ENCODE peak calls at places on chromosomes 4 and X, in five cellular contexts. P is uterus, O is breast epithelium, X is heart left ventricle, Z is stomach. V is an unnamed sample.

GRCh38 chr4:137678796-137679195 is 146.5 kb upstream of the PCDH18 start:
- DNase-seq in P (no peak), O (no peak), X (no peak), Z (no peak), V (no peak)

GRCh38 chr4:70601422-70602039 is 9.5 kb downstream of the AMBN start:
- DNase-seq in P (peak), O (no peak), X (peak), Z (peak), V (no peak)

GRCh38 chrX:55593756-55594257 is 29.4 kb upstream of the FOXR2 start:
- DNase-seq in P (no peak), O (no peak), X (no peak), Z (no peak), V (no peak)

GRCh38 chr4:24887881-24888430 is 24.9 kb downstream of the CCDC149 start:
- DNase-seq in P (no peak), O (no peak), X (no peak), Z (no peak), V (no peak)

GRCh38 chr4:26762650-26763049 is 98.0 kb upstream of the STIM2 start:
- DNase-seq in P (no peak), O (no peak), X (no peak), Z (no peak), V (no peak)

GRCh38 chr4:24583451-24584174 is 741 bp downstream of the DHX15 start:
- DNase-seq in P (peak), O (peak), X (peak), Z (peak), V (no peak)

GRCh38 chr4:150986085-150986484 is 29.0 kb downstream of the LRBA start:
- DNase-seq in P (no peak), O (no peak), X (no peak), Z (no peak), V (no peak)

GRCh38 chrX:154317391-154318000 is 21.9 kb downstream of the TKTL1 start:
- DNase-seq in P (no peak), O (no peak), X (no peak), Z (no peak), V (no peak)

GRCh38 chr4:6885953-6886557 is 23.6 kb upstream of the TBC1D14 start:
- DNase-seq in P (peak), O (no peak), X (peak), Z (peak), V (no peak)

GRCh38 chr4:125735107-125735506 is 420.4 kb downstream of the FAT4 start:
- DNase-seq in P (no peak), O (no peak), X (peak), Z (no peak), V (no peak)

GRCh38 chr4:2275546-2276251 is 13.8 kb upstream of the MXD4 start:
- DNase-seq in P (no peak), O (no peak), X (no peak), Z (no peak), V (no peak)

GRCh38 chrX:14753436-14753835 is 119.4 kb downstream of the FANCB start:
- DNase-seq in P (no peak), O (no peak), X (no peak), Z (no peak), V (no peak)

GRCh38 chrX:130974323-130974722 is 71.3 kb upstream of the ENOX2 start:
- DNase-seq in P (no peak), O (no peak), X (no peak), Z (no peak), V (no peak)

GRCh38 chrX:130981836-130982235 is 76.3 kb upstream of the ARHGAP36 start:
- DNase-seq in P (no peak), O (no peak), X (no peak), Z (no peak), V (no peak)

DNA sequence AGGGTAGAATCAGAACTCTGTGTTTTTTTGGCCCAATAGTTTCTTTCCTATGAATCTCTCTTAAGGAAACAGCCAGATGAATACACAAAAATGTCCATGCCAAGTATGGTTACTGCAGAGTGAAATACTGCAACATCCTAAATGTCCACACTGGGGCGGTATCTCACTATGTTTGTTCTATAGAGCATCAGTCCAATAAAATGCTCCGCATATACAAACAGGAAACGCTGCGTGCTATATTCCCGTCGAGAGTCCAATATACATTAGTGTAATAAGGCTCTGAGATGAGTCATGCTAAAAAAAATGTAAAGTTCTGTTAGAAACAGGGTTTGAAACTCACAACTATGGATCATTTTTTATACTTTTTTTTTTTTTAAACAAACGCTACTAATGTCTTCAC is 72.9 kb upstream of the ENOX2 start:
- DNase-seq in P (no peak), O (no peak), X (no peak), Z (no peak), V (no peak)
- TF ChIP-seq CTCF in P (peak), O (no peak), X (peak), Z (no peak), V (no peak)

DNA sequence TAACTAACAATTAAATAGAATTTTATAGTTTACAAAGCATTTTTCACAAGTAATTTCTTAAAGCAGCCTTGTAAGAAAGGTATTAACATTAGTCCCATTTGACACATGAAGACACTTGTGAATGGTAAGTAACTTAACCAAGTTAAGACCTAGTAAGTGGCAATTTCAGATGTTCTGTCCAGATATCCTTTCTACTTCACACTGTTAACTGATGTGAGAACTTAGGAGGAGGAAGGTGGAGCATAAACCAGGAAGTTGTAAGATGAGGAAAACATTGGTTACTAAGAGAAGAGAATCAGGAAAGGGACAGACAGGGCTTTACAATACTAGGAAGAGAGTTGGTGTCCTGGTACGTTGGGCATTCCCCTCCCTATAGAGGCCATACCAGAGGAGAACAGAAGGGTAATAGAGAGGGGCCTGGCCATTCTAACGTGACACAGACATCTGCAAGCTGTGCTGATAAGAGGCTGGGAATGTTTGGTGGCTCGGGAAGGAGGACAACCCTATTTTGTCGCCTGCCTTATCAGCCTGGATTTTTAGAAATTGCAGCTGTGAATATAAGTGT is 53.7 kb upstream of the HPRT1 start:
- DNase-seq in P (no peak), O (no peak), X (no peak), Z (no peak), V (no peak)
- TF ChIP-seq POLR2A in P (no peak), O (no peak), X (no peak), Z (no peak), V (no peak)

GRCh38 chr4:12933760-12934221 is 550.3 kb downstream of the RAB28 start:
- DNase-seq in P (no peak), O (no peak), X (no peak), Z (no peak), V (no peak)
- H3K27ac ChIP-seq in P (no peak), O (no peak), X (no peak), Z (no peak), V (no peak)

GRCh38 chr4:173281001-173281400 is 53.2 kb downstream of the HMGB2 start:
- DNase-seq in P (no peak), O (no peak), X (no peak), Z (no peak), V (no peak)
- TF ChIP-seq CTCF in P (no peak), O (no peak), X (no peak), Z (no peak), V (no peak)

GRCh38 chr4:143558286-143558685 is 44.8 kb downstream of the SMARCA5 start:
- DNase-seq in P (no peak), O (no peak), X (no peak), Z (no peak), V (no peak)

GRCh38 chr4:143555676-143556075 is 42.2 kb downstream of the SMARCA5 start:
- DNase-seq in P (no peak), O (no peak), X (no peak), Z (no peak), V (no peak)

GRCh38 chr4:143559757-143560147 is 46.2 kb downstream of the SMARCA5 start:
- DNase-seq in P (no peak), O (no peak), X (no peak), Z (no peak), V (no peak)

GRCh38 chr4:143554728-143555597 is 41.5 kb downstream of the SMARCA5 start:
- DNase-seq in P (no peak), O (no peak), X (no peak), Z (no peak), V (no peak)

DNA sequence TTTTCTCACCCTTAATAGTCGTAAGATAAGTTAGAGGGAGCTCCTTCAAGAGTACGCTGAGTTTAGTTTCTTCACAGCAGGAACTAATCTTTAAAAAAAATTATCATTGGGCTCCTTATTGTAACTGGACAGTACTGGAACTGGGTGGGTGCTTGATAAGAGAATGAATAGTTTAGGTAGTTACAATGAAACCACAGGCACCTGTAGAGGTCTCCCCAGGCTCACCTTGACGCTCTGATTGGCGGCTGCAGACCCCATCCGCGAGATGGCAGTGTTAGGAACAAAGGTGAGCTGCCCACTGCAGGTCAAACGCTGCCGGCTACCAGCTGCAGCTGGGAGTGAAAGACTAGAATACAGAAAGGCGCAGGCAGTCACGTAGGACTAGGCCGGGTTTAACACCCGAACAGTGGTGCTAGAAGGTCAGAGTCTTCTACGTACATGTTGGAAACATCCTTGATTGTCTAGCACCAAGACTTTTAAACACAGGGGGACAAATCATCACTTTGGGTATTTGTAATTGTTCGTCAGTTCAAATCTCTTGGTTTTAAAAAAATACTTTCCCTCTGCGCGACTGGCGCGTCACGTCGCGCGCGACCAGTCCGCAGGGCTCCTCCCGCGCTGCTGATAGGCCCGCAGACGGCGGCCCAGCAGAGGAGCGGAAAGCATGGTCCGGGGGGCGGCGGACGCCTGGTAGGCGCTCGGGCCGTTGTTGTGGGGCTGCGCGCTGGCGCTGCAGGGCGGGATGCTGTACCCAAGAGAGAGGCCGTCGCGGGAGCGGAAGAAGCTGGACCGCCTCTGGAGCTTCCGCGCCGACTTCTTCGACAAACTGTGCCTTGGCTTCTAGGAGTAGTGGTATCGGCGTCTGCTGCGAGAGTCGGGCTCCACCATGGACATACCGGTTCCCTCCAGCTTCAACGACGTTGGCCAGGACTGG is 45.6 kb downstream of the SMARCA5 start:
- DNase-seq in P (peak), O (peak), X (peak), Z (peak), V (no peak)
- TF ChIP-seq POLR2A in P (no peak), O (no peak), X (no peak), Z (no peak), V (no peak)

DNA sequence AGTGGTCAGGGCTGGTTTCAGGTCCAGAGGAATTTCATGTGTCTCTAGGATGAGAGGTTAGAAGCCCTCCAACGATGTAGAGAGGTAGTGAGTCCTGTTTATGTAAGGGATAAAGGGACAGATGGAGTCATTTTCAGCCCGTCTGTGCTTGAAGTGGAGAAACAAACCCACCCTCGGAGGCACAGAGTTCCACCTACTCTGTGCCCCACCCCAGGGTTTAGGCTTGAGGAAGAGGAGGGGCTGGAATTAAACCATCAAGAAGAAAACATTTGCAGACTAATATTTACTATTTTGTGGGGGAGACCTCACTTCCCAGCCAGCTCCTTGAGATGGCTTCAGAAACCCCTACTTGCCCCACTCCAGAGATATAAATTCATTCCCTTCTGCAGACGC is 857 bp upstream of the GNL3L start:
- DNase-seq in P (no peak), O (no peak), X (no peak), Z (no peak), V (no peak)
- H3K27ac ChIP-seq in P (peak), O (peak), X (peak), Z (peak), V (peak)

GRCh38 chr4:153185453-153185852 is 18.8 kb upstream of the TRIM2 start:
- DNase-seq in P (no peak), O (no peak), X (no peak), Z (no peak), V (no peak)
- TF ChIP-seq CTCF in P (no peak), O (no peak), X (no peak), Z (no peak), V (no peak)

DNA sequence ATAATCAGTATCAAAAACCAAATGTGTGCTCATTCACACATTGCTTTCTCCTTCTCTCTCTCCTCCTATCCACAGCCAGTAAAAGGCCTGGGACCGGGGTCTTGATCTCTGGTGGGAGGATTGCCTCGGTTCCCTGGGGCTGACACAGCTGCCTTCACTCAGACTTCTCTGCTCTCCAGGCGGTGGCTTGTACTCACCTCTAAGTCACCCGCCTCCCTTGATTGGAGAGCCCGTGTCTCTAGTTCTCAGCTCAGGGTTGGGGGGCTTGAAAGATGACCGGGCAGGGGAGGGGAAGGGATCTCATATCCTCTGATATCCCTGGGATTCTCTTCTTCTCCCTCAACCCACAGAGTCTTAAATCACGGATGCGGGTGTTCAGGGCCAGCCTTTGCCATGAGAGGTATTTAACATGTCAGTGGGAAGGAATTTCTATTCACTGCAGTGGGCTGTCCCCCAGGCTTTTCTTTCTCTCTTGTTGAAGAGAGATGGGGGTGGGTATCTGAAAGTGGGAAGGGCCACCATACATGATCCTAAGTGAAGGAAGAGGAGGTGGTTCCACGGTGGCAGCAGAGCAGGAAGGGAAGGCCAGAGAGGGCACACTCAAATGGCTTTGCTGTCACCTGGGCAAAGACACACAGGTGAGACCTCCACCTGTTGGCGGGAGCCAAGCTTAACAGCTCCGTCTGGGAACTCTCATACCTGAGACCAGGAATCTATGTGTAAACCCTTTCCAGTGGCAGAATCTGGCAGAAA is 49.1 kb downstream of the RHOH start:
- DNase-seq in P (no peak), O (no peak), X (no peak), Z (no peak), V (no peak)
- TF ChIP-seq POLR2A in P (no peak), O (no peak), X (no peak), Z (no peak), V (no peak)

GRCh38 chr4:90442619-90443018 is 315.4 kb downstream of the CCSER1 start:
- DNase-seq in P (no peak), O (no peak), X (no peak), Z (no peak), V (no peak)

GRCh38 chr4:90443231-90443630 is 316.0 kb downstream of the CCSER1 start:
- DNase-seq in P (no peak), O (no peak), X (no peak), Z (no peak), V (no peak)

GRCh38 chr4:90441770-90442169 is 314.6 kb downstream of the CCSER1 start:
- DNase-seq in P (no peak), O (no peak), X (no peak), Z (no peak), V (no peak)

GRCh38 chr4:90444904-90445303 is 317.7 kb downstream of the CCSER1 start:
- DNase-seq in P (no peak), O (no peak), X (no peak), Z (no peak), V (no peak)

DNA sequence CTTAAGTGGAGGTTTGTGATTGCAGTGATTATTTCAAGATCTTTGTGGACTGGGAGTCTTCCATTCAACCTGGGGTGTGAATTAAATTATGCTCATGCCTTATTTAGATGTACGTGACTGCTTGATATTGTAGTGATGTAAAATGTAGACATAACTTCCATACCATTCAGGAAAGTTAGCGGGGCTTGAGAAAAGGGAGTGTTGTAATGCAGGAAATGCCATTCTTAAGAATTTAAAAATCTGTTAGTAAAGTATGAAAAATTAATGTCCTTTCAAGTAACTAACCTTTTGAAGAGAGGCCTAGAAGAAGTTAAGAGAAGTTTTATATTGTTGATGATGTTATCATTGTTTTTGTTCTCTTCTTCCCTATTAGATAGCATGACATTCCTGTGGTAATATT is 318.2 kb downstream of the CCSER1 start:
- DNase-seq in P (no peak), O (no peak), X (no peak), Z (no peak), V (no peak)
- H3K27ac ChIP-seq in P (no peak), O (no peak), X (no peak), Z (no peak), V (no peak)